ENCODE peak calls at places on chromosomes 16 and 17, in six cellular contexts. Q is endothelial cell, Y is coronary artery, Z is astrocyte of the spinal cord, N is lower lobe of right lung, U is AG09319. K is an unnamed sample.

GRCh38 chr17:75980188-75981018 is 1.4 kb downstream of the TEN1 start:
- DNase-seq in Q (no peak), Y (no peak), Z (no peak), N (no peak), U (no peak), K (no peak)

GRCh38 chr17:33596904-33597303 is 303.8 kb upstream of the ASIC2 start:
- DNase-seq in Q (no peak), Y (no peak), Z (no peak), N (no peak), U (no peak), K (no peak)

GRCh38 chr16:280552-280951 is at the start of gene ARHGDIG:
- DNase-seq in Q (no peak), Y (no peak), Z (no peak), N (no peak), U (no peak), K (no peak)

GRCh38 chr17:40646791-40647548 is 648 bp downstream of the SMARCE1 start:
- DNase-seq in Q (peak), Y (no peak), Z (no peak), N (no peak), U (peak), K (peak)

GRCh38 chr17:7146115-7146514 is 31.5 kb upstream of the ASGR2 start:
- DNase-seq in Q (no peak), Y (no peak), Z (no peak), N (no peak), U (no peak), K (no peak)

GRCh38 chr16:84144301-84144858 is 597 bp downstream of the HSDL1 start:
- DNase-seq in Q (peak), Y (no peak), Z (no peak), N (peak), U (no peak), K (no peak)

GRCh38 chr16:23678430-23679273 is at the start of gene PLK1:
- DNase-seq in Q (peak), Y (no peak), Z (peak), N (peak), U (peak), K (peak)

GRCh38 chr17:49618112-49618611 is 42.5 kb downstream of the NXPH3 start:
- DNase-seq in Q (no peak), Y (no peak), Z (peak), N (no peak), U (no peak), K (no peak)

GRCh38 chr16:70784692-70785317 is 16.2 kb downstream of the VAC14 start:
- DNase-seq in Q (no peak), Y (no peak), Z (no peak), N (no peak), U (no peak), K (no peak)

GRCh38 chr16:54031107-54031760 is 255.4 kb downstream of the IRX3 start:
- DNase-seq in Q (no peak), Y (no peak), Z (no peak), N (no peak), U (no peak), K (no peak)

GRCh38 chr16:74465281-74465680 is 44.0 kb upstream of the CLEC18B start:
- DNase-seq in Q (no peak), Y (no peak), Z (no peak), N (no peak), U (no peak), K (no peak)

GRCh38 chr16:80489173-80489572 is 51.6 kb upstream of the DYNLRB2 start:
- DNase-seq in Q (no peak), Y (no peak), Z (no peak), N (no peak), U (no peak), K (no peak)

GRCh38 chr16:81740163-81740562 is 38.9 kb upstream of the PLCG2 start:
- DNase-seq in Q (no peak), Y (no peak), Z (no peak), N (no peak), U (no peak), K (no peak)

GRCh38 chr17:18851206-18851605 is 6.7 kb upstream of the PRPSAP2 start:
- DNase-seq in Q (no peak), Y (no peak), Z (no peak), N (no peak), U (no peak), K (no peak)

GRCh38 chr16:14409563-14409962 is 220.5 kb downstream of the PARN start:
- DNase-seq in Q (no peak), Y (peak), Z (peak), N (no peak), U (peak), K (no peak)

GRCh38 chr17:59331929-59332889 is 754 bp downstream of the YPEL2 start:
- DNase-seq in Q (peak), Y (peak), Z (no peak), N (peak), U (no peak), K (no peak)

GRCh38 chr16:48409839-48410610 is 24.8 kb upstream of the SIAH1 start:
- DNase-seq in Q (no peak), Y (no peak), Z (peak), N (peak), U (peak), K (no peak)

GRCh38 chr17:35546489-35546888 is 9.0 kb upstream of the SLFN12L start:
- DNase-seq in Q (no peak), Y (no peak), Z (no peak), N (no peak), U (no peak), K (no peak)

GRCh38 chr17:74514632-74515035 is 16.6 kb downstream of the CD300LB start:
- DNase-seq in Q (no peak), Y (peak), Z (peak), N (no peak), U (no peak), K (no peak)

GRCh38 chr16:73043828-73044493 is 4.0 kb downstream of the ZFHX3 start:
- DNase-seq in Q (no peak), Y (no peak), Z (no peak), N (no peak), U (no peak), K (no peak)

GRCh38 chr16:68475071-68475470 is 26.8 kb upstream of the SMPD3 start:
- DNase-seq in Q (no peak), Y (no peak), Z (no peak), N (no peak), U (no peak), K (no peak)

DNA sequence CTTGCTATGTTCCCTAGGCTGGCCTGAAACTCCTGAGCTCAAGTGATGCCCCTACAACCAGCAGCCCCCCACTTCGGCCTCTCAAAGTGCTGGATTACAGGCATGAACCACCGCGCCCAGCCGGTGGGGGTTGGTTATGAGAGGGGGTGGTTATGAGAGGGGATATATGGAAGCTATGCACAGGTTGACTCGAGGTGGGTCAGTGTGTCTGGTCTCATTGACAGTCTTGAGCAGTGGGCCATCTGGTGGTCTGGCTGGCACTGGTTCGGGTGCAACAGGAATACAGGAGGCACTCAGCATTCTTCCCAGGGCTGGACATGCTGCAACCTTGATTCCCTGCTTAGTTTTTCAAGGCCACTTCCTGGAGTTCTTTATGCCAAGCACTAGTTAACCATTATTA is 5.6 kb upstream of the STX1B start:
- DNase-seq in Q (no peak), Y (no peak), Z (no peak), N (no peak), U (no peak), K (no peak)
- TF ChIP-seq CTCF in Q (no peak), Y (no peak), Z (peak), N (no peak), U (no peak), K (peak)

GRCh38 chr17:37438141-37438540 is 31.5 kb downstream of the TADA2A start:
- DNase-seq in Q (no peak), Y (no peak), Z (no peak), N (no peak), U (no peak), K (no peak)
- TF ChIP-seq CTCF in Q (peak), Y (no peak), Z (peak), N (no peak), U (no peak), K (peak)

GRCh38 chr17:42760652-42761581 is at the start of gene RAMP2:
- DNase-seq in Q (peak), Y (no peak), Z (no peak), N (no peak), U (no peak), K (no peak)
- TF ChIP-seq CTCF in Q (peak), Y (no peak), Z (no peak), N (no peak), U (no peak), K (no peak)

GRCh38 chr17:42519546-42520444 is 16.2 kb upstream of the NAGLU start:
- DNase-seq in Q (peak), Y (peak), Z (peak), N (peak), U (peak), K (no peak)
- TF ChIP-seq CTCF in Q (no peak), Y (no peak), Z (no peak), N (no peak), U (no peak), K (no peak)

GRCh38 chr17:45768000-45768399 is 16.1 kb upstream of the CRHR1 start:
- DNase-seq in Q (peak), Y (no peak), Z (no peak), N (no peak), U (no peak), K (no peak)
- TF ChIP-seq CTCF in Q (no peak), Y (no peak), Z (no peak), N (no peak), U (no peak), K (no peak)

GRCh38 chr17:61410555-61411089 is 11.0 kb downstream of the TBX2 start:
- DNase-seq in Q (peak), Y (peak), Z (peak), N (peak), U (peak), K (peak)

GRCh38 chr17:61410100-61410551 is 10.5 kb downstream of the TBX2 start:
- DNase-seq in Q (no peak), Y (no peak), Z (no peak), N (peak), U (no peak), K (no peak)

GRCh38 chr17:61411114-61411943 is 11.7 kb downstream of the TBX2 start:
- DNase-seq in Q (peak), Y (peak), Z (peak), N (peak), U (peak), K (peak)

GRCh38 chr17:61408151-61409041 is 8.8 kb downstream of the TBX2 start:
- DNase-seq in Q (peak), Y (peak), Z (no peak), N (peak), U (no peak), K (no peak)

GRCh38 chr17:61409301-61410099 is 9.9 kb downstream of the TBX2 start:
- DNase-seq in Q (peak), Y (peak), Z (no peak), N (peak), U (peak), K (no peak)
- TF ChIP-seq CTCF in Q (peak), Y (no peak), Z (peak), N (peak), U (peak), K (peak)

GRCh38 chr17:79775635-79776034 is 2.3 kb upstream of the CBX2 start:
- DNase-seq in Q (no peak), Y (no peak), Z (no peak), N (peak), U (no peak), K (no peak)
- TF ChIP-seq CTCF in Q (no peak), Y (no peak), Z (no peak), N (no peak), U (no peak), K (no peak)

K was measured in D721Med.